ENCODE peak calls at places on chromosomes 7 and 10, in four cellular contexts. Q is prostate gland, X is HCT116, P is sigmoid colon. U is an unnamed sample.

GRCh38 chr7:12949060-12950045 is 261.9 kb downstream of the ARL4A start:
- DNase-seq in Q (peak; percentile 13), X (no peak), P (no peak), U (no peak)

GRCh38 chr10:79292789-79293746 is 54.2 kb upstream of the PPIF start:
- DNase-seq in Q (no peak), X (no peak), P (no peak), U (peak; percentile 55)

GRCh38 chr7:138919912-138920311 is 61.3 kb downstream of the KIAA1549 start:
- DNase-seq in Q (no peak), X (no peak), P (no peak), U (no peak)

GRCh38 chr7:149690688-149691446 is 82.5 kb downstream of the ZNF467 start:
- DNase-seq in Q (no peak), X (peak; percentile 89), P (peak; percentile 69), U (no peak)

GRCh38 chr10:28631896-28632596 is 45.3 kb upstream of the BAMBI start:
- DNase-seq in Q (no peak), X (no peak), P (no peak), U (no peak)

GRCh38 chr10:103373544-103373943 is 5.8 kb downstream of the TAF5 start:
- DNase-seq in Q (no peak), X (no peak), P (no peak), U (no peak)

GRCh38 chr7:55939514-55940123 is 12.1 kb upstream of the MRPS17 start:
- DNase-seq in Q (no peak), X (no peak), P (no peak), U (no peak)

GRCh38 chr7:41247128-41247865 is 455.6 kb downstream of the INHBA start:
- DNase-seq in Q (no peak), X (peak; percentile 54), P (no peak), U (no peak)

GRCh38 chr7:23055582-23056178 is 41.8 kb upstream of the HYCC1 start:
- DNase-seq in Q (peak; percentile 39), X (peak; percentile 64), P (no peak), U (peak; percentile 31)

GRCh38 chr10:12656518-12657142 is 307.3 kb downstream of the CAMK1D start:
- DNase-seq in Q (peak; percentile 29), X (peak; percentile 48), P (no peak), U (no peak)

GRCh38 chr10:64515975-64516699 is 994.9 kb downstream of the REEP3 start:
- DNase-seq in Q (no peak), X (no peak), P (no peak), U (no peak)

GRCh38 chr7:5638994-5639393 is 142.5 kb downstream of the RNF216 start:
- DNase-seq in Q (no peak), X (no peak), P (no peak), U (no peak)

GRCh38 chr7:45157653-45158401 is at the start of gene RAMP3:
- DNase-seq in Q (no peak), X (no peak), P (peak; percentile 55), U (no peak)

GRCh38 chr7:25031007-25031406 is 51.0 kb upstream of the OSBPL3 start:
- DNase-seq in Q (no peak), X (no peak), P (no peak), U (no peak)

GRCh38 chr7:99694912-99695304 is 15.1 kb upstream of the CYP3A5 start:
- DNase-seq in Q (no peak), X (no peak), P (no peak), U (no peak)

GRCh38 chr7:44595934-44596635 is 10.3 kb upstream of the OGDH start:
- DNase-seq in Q (no peak), X (no peak), P (no peak), U (no peak)

GRCh38 chr10:94085288-94085687 is 91.6 kb downstream of the PLCE1 start:
- DNase-seq in Q (no peak), X (no peak), P (no peak), U (no peak)

GRCh38 chr7:11835260-11835659 is 3.3 kb upstream of the THSD7A start:
- DNase-seq in Q (no peak), X (no peak), P (no peak), U (no peak)

GRCh38 chr7:77247206-77247850 is 47.7 kb upstream of the FGL2 start:
- DNase-seq in Q (peak; percentile 47), X (peak; percentile 71), P (no peak), U (peak; percentile 87)

GRCh38 chr7:326845-327304 is 36.9 kb downstream of the FOXL3 start:
- DNase-seq in Q (peak; percentile 53), X (no peak), P (no peak), U (peak; percentile 78)

GRCh38 chr7:105352018-105352612 is 36.6 kb downstream of the SRPK2 start:
- DNase-seq in Q (peak; percentile 46), X (no peak), P (peak; percentile 89), U (peak; percentile 53)

GRCh38 chr7:27071622-27072390 is 24.0 kb downstream of the HOXA1 start:
- DNase-seq in Q (no peak), X (no peak), P (no peak), U (no peak)

GRCh38 chr7:142454862-142455261 is 197.0 kb upstream of the PRSS58 start:
- DNase-seq in Q (no peak), X (no peak), P (no peak), U (no peak)

GRCh38 chr7:143395187-143396149 is 13.2 kb downstream of the EPHA1 start:
- DNase-seq in Q (no peak), X (no peak), P (peak; percentile 68), U (peak; percentile 62)

GRCh38 chr10:18340496-18341051 is 200.3 kb downstream of the CACNB2 start:
- DNase-seq in Q (no peak), X (no peak), P (no peak), U (no peak)

GRCh38 chr10:5105626-5106025 is 11.4 kb downstream of the AKR1C3 start:
- DNase-seq in Q (no peak), X (no peak), P (no peak), U (no peak)

GRCh38 chr10:576130-576465 is 113.4 kb downstream of the DIP2C start:
- DNase-seq in Q (no peak), X (no peak), P (no peak), U (no peak)

GRCh38 chr7:4837041-4837813 is 24.6 kb downstream of the PAPOLB start:
- DNase-seq in Q (no peak), X (no peak), P (peak; percentile 52), U (no peak)

DNA sequence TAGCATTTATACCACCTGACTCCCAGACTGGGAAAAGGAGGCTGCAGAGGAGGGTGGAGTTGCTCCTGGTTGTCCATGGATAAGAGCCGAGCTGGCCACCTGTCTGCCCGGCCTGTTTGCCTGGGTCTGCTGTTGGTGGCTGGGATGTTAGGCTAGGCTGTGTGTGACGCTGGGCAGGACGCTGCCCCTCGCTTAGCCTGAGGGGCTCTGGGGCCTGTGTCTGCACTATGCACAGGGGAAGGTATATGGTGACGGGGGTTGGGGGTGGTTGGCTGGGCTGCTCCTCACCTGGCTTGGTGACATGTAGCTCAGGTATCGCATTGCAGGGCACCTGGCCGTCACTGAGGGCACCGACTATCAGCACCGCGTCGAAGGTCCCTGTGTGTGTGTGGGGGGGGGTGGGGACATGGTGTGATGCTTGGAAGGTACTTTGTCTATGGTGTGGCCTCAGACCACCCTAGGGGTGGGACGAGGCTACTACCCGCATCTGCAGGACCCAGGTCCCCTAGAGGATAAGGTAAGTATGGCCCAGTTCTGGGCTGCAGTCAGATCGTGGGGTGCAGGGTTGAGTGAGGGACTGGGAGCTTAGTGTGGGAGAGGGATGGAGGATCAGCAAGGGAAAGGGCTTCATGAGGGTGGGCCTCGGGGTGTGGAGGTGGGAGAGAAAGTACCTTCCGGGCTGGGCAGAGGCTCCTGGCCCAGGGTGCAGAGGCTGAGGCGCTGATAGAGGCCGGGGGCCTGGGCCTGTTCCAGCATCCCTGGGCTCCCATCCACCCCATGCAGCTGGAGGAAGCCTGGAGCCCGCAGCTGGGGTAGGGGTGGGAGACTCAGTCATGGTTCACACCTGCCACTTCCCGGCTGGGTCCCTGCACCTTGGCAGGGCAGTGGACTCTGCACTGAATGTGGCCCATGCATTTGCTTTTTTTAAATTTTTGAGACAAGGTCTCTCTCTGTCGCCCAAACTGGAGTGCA is 2.3 kb downstream of the METTL27 start:
- DNase-seq in Q (no peak), X (no peak), P (no peak), U (no peak)
- TF ChIP-seq POLR2AphosphoS5 in Q (no peak), X (no peak), P (no peak), U (no peak)

GRCh38 chr10:119783665-119784027 is 57.8 kb downstream of the INPP5F start:
- DNase-seq in Q (no peak), X (no peak), P (no peak), U (no peak)
- H3K4me1 ChIP-seq in Q (no peaks in the 10 kb centered on the region), X (no peaks in the 10 kb centered on the region), P (peaks cover 42% of the 10 kb centered on the region), U (peaks cover 23% of the 10 kb centered on the region)

GRCh38 chr10:62992145-62992721 is 140.9 kb upstream of the NRBF2 start:
- DNase-seq in Q (no peak), X (no peak), P (no peak), U (no peak)
- TF ChIP-seq POLR2AphosphoS5 in Q (no peak), X (no peak), P (no peak), U (no peak)

DNA sequence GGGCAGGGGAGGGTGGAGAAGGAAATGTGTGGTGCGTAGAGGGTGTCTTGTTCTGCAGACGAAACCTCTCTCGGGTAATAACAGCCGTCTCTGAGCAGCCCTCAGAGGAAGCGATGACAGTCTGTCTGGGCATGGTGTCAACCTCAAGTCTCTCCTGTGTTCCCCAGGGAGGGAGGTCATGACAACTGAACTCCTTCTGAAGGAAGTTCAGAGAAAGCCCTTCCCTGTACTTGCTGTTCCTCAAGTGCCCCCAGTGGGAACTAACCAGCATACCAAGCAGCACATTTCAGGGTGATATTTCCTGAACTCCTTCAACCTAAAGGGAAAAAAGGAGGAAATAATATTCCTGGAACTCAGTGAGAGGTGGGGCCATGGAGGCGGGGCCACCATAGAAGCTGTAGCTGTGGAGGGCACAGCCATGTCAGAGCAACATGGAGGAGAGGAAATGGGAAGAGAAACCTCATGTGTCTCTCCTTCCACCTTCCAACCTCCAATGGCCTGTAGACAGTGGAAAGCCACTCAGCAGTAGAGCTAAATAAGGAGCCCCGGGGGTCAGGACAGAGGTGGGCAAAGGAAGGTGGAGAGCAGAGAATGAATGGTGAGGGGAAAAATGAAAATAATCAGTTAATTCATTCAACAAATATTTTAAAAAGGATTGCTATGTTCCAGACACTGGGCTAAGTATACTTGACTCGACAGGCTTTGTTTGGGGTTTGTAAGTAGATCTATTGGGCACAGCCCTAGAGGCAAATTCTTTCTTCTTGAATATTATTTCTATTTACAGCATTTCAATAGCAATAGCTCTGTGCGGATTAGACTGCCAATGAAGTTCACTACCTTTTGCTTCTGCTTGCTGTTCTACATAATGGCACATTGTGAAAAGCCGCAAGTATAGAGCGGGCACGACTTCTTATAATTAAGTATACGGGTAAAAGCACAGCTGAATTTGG is 61.0 kb upstream of the AOAH start:
- DNase-seq in Q (peak; percentile 7), X (no peak), P (peak; percentile 76), U (peak; percentile 44)
- H3K4me1 ChIP-seq in Q (no peaks in the 10 kb centered on the region), X (no peaks in the 10 kb centered on the region), P (no peaks in the 10 kb centered on the region), U (no peaks in the 10 kb centered on the region)

DNA sequence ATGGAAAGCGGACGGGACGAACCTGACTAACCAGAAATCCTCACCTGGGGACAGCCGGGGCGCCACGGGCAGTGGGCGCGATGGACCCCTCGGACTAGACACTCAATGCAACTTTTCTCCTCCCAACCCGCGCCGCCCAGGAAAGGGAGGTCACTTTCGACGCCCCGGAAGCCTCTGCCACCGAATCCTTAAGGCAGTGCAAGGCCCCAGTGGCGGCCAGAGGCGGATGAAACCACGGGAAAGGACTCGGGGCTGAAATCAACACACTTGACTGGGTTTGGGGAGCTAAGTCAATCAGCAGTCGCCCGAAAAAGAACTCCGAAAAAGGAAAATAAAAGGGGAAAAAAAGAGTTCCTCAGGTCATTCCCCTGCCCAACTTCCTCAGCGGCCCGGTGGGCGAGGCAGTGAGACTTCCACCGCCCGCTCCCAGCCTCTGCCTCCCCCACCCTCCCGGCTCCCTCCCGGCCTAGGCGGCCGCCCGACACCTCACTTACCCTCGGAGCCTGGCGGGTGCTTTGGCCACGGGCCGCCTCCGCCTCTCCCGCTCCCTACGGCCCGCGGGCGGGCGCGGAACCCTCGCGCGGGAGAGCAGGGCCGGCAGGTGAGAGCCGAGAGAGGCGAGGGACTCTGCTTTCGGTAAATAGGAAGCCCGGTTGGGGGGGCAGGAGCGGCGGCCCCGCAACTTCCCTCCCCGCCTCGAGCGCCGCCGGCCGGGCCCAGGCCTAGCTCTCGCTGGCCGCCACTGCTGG is 547 bp downstream of the WAPL start:
- DNase-seq in Q (peak; percentile 42), X (peak; percentile 12), P (peak; percentile 76), U (peak; percentile 61)
- TF ChIP-seq POLR2AphosphoS5 in Q (no peak), X (peak; percentile 71), P (no peak), U (peak; percentile 22)